ENCODE peak calls at places on chromosomes 6 and 20, in five cellular contexts. W is activated CD4-positive, alpha-beta T cell treated with anti-CD3 and anti-CD28 coated beads for 4 hours; U is endothelial cell; B is astrocyte of the cerebellum; F is stromal cell of bone marrow. I is an unnamed sample.

GRCh38 chr6:74632196-74632595 is 573.7 kb downstream of the COL12A1 start:
- DNase-seq in W (no peak), U (no peak), B (no peak), F (no peak), I (no peak)

GRCh38 chr6:32816746-32817204 is at the start of gene HLA-DOB:
- DNase-seq in W (no peak), U (no peak), B (no peak), F (no peak), I (no peak)

GRCh38 chr6:151630991-151631655 is 137.3 kb downstream of the CCDC170 start:
- DNase-seq in W (no peak), U (no peak), B (no peak), F (no peak), I (no peak)

GRCh38 chr20:57272883-57273282 is 6.4 kb upstream of the BMP7 start:
- DNase-seq in W (no peak), U (no peak), B (no peak), F (no peak), I (no peak)

GRCh38 chr6:14810021-14810420 is 435.8 kb upstream of the JARID2 start:
- DNase-seq in W (no peak), U (no peak), B (no peak), F (no peak), I (no peak)

GRCh38 chr20:17967595-17968365 is 814 bp downstream of the SNX5 start:
- DNase-seq in W (no peak), U (no peak), B (no peak), F (no peak), I (peak; percentile 37)

GRCh38 chr20:36153754-36154695 is 515 bp upstream of the EPB41L1 start:
- DNase-seq in W (peak; percentile 27), U (peak; percentile 63), B (no peak), F (no peak), I (peak; percentile 59)

GRCh38 chr6:155443168-155443567 is 12.5 kb downstream of the NOX3 start:
- DNase-seq in W (no peak), U (no peak), B (no peak), F (no peak), I (no peak)

GRCh38 chr20:51529758-51530157 is 12.8 kb downstream of the NFATC2 start:
- DNase-seq in W (peak; percentile 81), U (no peak), B (no peak), F (no peak), I (no peak)

GRCh38 chr20:62734336-62734735 is 25.7 kb downstream of the NTSR1 start:
- DNase-seq in W (no peak), U (no peak), B (no peak), F (no peak), I (no peak)

GRCh38 chr6:2716926-2717700 is 33.6 kb downstream of the MYLK4 start:
- DNase-seq in W (no peak), U (no peak), B (no peak), F (no peak), I (no peak)

GRCh38 chr6:17869010-17869752 is 118.3 kb downstream of the KIF13A start:
- DNase-seq in W (no peak), U (no peak), B (no peak), F (no peak), I (no peak)

GRCh38 chr6:163408352-163408991 is 6.0 kb upstream of the QKI start:
- DNase-seq in W (no peak), U (no peak), B (no peak), F (no peak), I (no peak)

GRCh38 chr20:34516874-34517542 is 786 bp downstream of the DYNLRB1 start:
- DNase-seq in W (no peak), U (peak; percentile 21), B (no peak), F (no peak), I (peak; percentile 90)

GRCh38 chr20:20694591-20694990 is 17.9 kb downstream of the RALGAPA2 start:
- DNase-seq in W (no peak), U (no peak), B (no peak), F (no peak), I (no peak)

GRCh38 chr20:46010491-46011405 is 2.0 kb downstream of the MMP9 start:
- DNase-seq in W (peak; percentile 44), U (no peak), B (no peak), F (no peak), I (no peak)

GRCh38 chr20:36792422-36792821 is 18.9 kb upstream of the DSN1 start:
- DNase-seq in W (no peak), U (peak; percentile 19), B (peak; percentile 79), F (no peak), I (peak; percentile 72)